ENCODE peak calls at places on chromosomes 5 and 9, in nine cellular contexts. T is fibroblast of pulmonary artery; Y is endothelial cell of umbilical vein; P is cardiac muscle cell; F is PC-3; G is dorsolateral prefrontal cortex; M is AG10803; I is astrocyte of the spinal cord; U is CD8-positive, alpha-beta T cell. Q is an unnamed sample.

GRCh38 chr5:177010150-177010549 is 3.6 kb upstream of the UIMC1 start:
- DNase-seq in T (no peak), Y (no peak), P (no peak), F (no peak), G (no peak), M (no peak), I (no peak), U (no peak), Q (no peak)

GRCh38 chr5:4901305-4901751 is 238.8 kb upstream of the ADAMTS16 start:
- DNase-seq in T (no peak), Y (no peak), P (no peak), F (no peak), G (no peak), M (no peak), I (no peak), U (no peak), Q (no peak)

GRCh38 chr5:1034421-1034905 is 25.9 kb downstream of the NKD2 start:
- DNase-seq in T (no peak), Y (no peak), P (no peak), F (no peak), G (no peak), M (no peak), I (no peak), U (no peak), Q (no peak)

GRCh38 chr9:137678202-137678601 is 59.4 kb downstream of the EHMT1 start:
- DNase-seq in T (no peak), Y (no peak), P (no peak), F (no peak), G (no peak), M (no peak), I (no peak), U (no peak), Q (no peak)

GRCh38 chr9:98271479-98271878 is 16.0 kb upstream of the TBC1D2 start:
- DNase-seq in T (no peak), Y (no peak), P (peak; percentile 26), F (no peak), G (no peak), M (no peak), I (no peak), U (no peak), Q (no peak)

GRCh38 chr5:43675357-43675756 is 72.4 kb downstream of the NNT start:
- DNase-seq in T (no peak), Y (no peak), P (no peak), F (no peak), G (no peak), M (no peak), I (no peak), U (no peak), Q (no peak)

GRCh38 chr9:77003366-77003765 is 16.1 kb upstream of the FOXB2 start:
- DNase-seq in T (no peak), Y (no peak), P (no peak), F (no peak), G (no peak), M (no peak), I (no peak), U (no peak), Q (no peak)

GRCh38 chr5:78718827-78719226 is 70.3 kb upstream of the LHFPL2 start:
- DNase-seq in T (no peak), Y (no peak), P (no peak), F (no peak), G (no peak), M (no peak), I (peak; percentile 17), U (no peak), Q (no peak)

GRCh38 chr5:86523718-86524117 is 94.0 kb upstream of the COX7C start:
- DNase-seq in T (no peak), Y (no peak), P (no peak), F (no peak), G (no peak), M (no peak), I (no peak), U (no peak), Q (no peak)

GRCh38 chr9:94639045-94639995 is at the start of gene FBP1:
- DNase-seq in T (peak; percentile 8), Y (peak; percentile 17), P (peak; percentile 44), F (peak; percentile 39), G (no peak), M (no peak), I (no peak), U (peak; percentile 30), Q (no peak)

GRCh38 chr9:100697339-100697738 is 119.5 kb downstream of the CAVIN4 start:
- DNase-seq in T (no peak), Y (no peak), P (no peak), F (no peak), G (no peak), M (no peak), I (no peak), U (no peak), Q (no peak)

DNA sequence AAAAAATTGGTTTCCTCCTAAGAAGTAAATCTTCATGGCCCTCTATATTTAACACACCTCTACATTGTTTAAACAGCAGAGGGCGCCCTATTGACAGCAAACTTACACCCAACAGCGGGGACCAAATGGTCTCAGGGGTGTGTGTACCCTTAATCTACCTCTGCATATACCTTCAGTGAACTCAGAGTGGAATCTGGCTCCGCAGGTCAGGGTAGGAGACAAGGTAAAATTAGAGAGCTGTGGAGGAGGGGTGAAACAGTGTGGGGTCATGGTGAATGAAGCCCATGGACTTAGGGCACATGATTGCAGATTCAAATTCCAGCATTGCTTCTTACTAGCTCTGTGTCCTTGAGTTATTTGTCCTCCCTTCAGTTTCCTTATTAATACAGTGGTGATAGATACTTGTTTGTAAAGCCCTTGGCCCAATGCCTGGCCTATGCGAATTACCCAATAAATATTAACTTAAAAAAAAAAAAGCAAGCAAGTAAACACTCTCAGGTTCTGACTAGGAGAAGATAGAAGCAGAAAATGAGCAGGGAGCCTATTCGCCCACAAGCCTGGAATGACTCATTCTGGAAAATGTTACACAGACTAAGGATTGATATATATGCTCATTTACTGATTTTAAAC is 122.9 kb downstream of the CAVIN4 start:
- DNase-seq in T (peak; percentile 24), Y (peak; percentile 38), P (peak; percentile 65), F (peak; percentile 22), G (no peak), M (peak; percentile 3), I (no peak), U (no peak), Q (peak; percentile 1)
- TF ChIP-seq CTCF in T (peak; percentile 44), Y (peak; percentile 42), P (peak; percentile 55), F (peak; percentile 64), G (peak; percentile 48), M (peak; percentile 45), I (peak; percentile 25), U (no peak), Q (peak; percentile 22)

DNA sequence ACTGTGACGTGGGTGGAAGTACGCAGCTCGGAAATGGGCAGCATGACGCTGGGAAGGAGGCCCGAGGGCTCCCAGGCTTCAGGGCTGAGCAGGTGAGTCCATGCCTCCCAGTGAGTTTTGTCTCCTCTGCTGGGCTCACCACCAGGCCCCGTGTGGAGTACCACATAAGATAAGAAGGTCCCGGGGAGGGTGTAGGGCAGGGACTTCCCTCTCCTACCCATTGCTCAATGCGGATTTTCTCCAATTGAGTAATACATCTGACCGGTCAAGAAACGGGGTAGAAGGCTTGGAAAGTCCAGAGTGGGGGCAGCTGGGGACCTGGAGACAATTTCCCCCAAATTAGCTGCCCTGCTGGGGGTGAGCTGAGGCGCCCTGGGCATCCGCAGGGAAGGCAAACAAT is 2.4 kb downstream of the SLC2A6 start:
- DNase-seq in T (peak; percentile 68), Y (no peak), P (no peak), F (no peak), G (no peak), M (no peak), I (no peak), U (no peak), Q (no peak)
- H3K4me3 ChIP-seq in T (no peak overlapping the region), Y (no peak overlapping the region), P (no peak overlapping the region), F (no peak overlapping the region), G (peak overlapping the region; percentile 81), M (no peak overlapping the region), I (no peak overlapping the region), U (no peak overlapping the region), Q (no peak overlapping the region)

DNA sequence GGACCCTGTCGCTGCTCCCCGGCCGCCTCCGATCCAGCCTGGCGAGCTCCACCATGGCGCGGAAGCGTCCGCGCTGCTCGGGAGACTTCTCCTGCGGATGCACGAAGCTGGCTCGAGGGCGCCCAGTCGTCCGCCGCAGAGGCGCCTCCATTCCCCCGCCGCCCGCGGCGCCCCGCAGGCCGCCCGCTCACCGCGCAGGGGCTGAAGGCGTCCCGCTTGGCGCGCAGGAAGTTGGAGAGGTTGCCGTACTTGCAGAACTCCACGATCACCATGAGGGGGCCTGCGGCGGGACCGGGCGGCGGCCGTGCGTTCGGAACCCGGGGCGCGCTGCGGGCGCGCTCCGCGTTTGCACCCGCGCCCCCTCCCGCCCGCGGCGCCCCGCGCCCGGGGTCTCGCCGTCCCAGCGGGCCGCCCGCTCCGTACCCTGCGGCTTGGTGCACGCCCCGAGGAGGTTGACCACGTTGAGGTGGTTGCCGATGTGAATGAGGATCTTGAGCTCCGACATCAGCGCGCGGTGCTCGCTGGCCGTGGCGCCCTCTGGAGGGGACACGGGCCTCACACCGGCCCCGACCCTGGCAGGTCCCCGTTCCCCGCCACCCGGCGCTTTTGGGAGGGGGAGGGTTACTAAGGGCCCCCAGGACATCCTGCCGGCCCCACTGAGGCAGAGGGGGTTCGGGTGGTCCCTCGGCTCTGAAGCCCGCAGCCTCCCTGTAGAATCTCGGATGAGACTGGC is 27.7 kb upstream of the SCGB3A1 start:
- DNase-seq in T (peak; percentile 53), Y (no peak), P (peak; percentile 73), F (no peak), G (no peak), M (peak; percentile 28), I (peak; percentile 36), U (peak; percentile 17), Q (peak; percentile 66)
- TF ChIP-seq CTCF in T (peak; percentile 37), Y (no peak), P (peak; percentile 51), F (peak; percentile 52), G (peak; percentile 2), M (no peak), I (peak; percentile 54), U (no peak), Q (peak; percentile 28)

GRCh38 chr5:141360685-141361084 is 891 bp downstream of the PCDHGB2 start:
- DNase-seq in T (no peak), Y (no peak), P (no peak), F (no peak), G (no peak), M (no peak), I (no peak), U (no peak), Q (no peak)

GRCh38 chr5:141363952-141364660 is at the start of gene PCDHGA5:
- DNase-seq in T (peak; percentile 54), Y (no peak), P (no peak), F (peak; percentile 45), G (no peak), M (peak; percentile 26), I (no peak), U (no peak), Q (peak; percentile 51)

GRCh38 chr5:141359790-141360426 is at the start of gene PCDHGB2:
- DNase-seq in T (peak; percentile 66), Y (peak; percentile 16), P (peak; percentile 3), F (peak; percentile 63), G (no peak), M (peak; percentile 55), I (peak; percentile 33), U (no peak), Q (peak; percentile 36)

GRCh38 chr5:141366016-141366896 is 2.3 kb downstream of the PCDHGA5 start:
- DNase-seq in T (no peak), Y (no peak), P (no peak), F (no peak), G (no peak), M (no peak), I (no peak), U (no peak), Q (no peak)

DNA sequence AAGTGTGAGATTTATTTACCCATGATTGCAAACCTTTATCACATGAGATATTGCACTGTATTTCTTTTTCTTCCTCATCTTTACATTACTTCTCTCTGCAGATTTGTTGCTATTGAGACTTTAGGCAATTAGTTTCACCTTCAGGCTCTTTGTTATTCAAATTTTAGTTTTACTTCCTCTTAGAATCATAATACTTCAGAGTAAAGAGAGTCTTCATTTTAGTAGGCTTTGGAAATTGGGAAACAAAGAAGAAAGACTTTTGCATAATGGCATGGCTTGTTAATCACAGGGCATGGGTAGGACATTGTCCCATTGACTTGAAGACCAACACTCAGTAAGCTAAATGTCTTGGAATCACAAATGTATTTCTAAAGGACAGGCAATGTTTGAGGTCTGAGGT is 1.2 kb upstream of the PCDHGA5 start:
- DNase-seq in T (no peak), Y (no peak), P (no peak), F (no peak), G (no peak), M (no peak), I (no peak), U (no peak), Q (no peak)
- H3K4me3 ChIP-seq in T (no peak overlapping the region), Y (no peak overlapping the region), P (no peak overlapping the region), F (no peak overlapping the region), G (no peak overlapping the region), M (no peak overlapping the region), I (no peak overlapping the region), U (no peak overlapping the region), Q (no peak overlapping the region)